ENCODE peak calls at places on chromosomes 5 and 9, in eight cellular contexts. U, J, C, Z, B, S, X and M are unnamed samples.

GRCh38 chr5:34957857-34958690 is 28.7 kb downstream of the DNAJC21 start:
- DNase-seq in U (peak), J (no peak), C (peak), Z (peak), B (peak), S (no peak), X (peak), M (peak)

GRCh38 chr9:84789463-84789830 is 119.9 kb downstream of the NTRK2 start:
- DNase-seq in U (no peak), J (no peak), C (no peak), Z (no peak), B (no peak), S (no peak), X (no peak), M (no peak)

GRCh38 chr9:96554326-96554725 is 65.3 kb downstream of the CDC14B start:
- DNase-seq in U (no peak), J (no peak), C (no peak), Z (no peak), B (no peak), S (no peak), X (peak), M (no peak)

GRCh38 chr5:141412853-141413539 is at the start of gene PCDHGA10:
- DNase-seq in U (no peak), J (peak), C (peak), Z (peak), B (no peak), S (no peak), X (peak), M (no peak)

GRCh38 chr9:92265159-92265558 is 28.3 kb downstream of the IARS1 start:
- DNase-seq in U (no peak), J (no peak), C (no peak), Z (peak), B (no peak), S (no peak), X (peak), M (no peak)

GRCh38 chr9:8261737-8262136 is 462.2 kb upstream of the DMAC1 start:
- DNase-seq in U (no peak), J (no peak), C (no peak), Z (no peak), B (no peak), S (no peak), X (no peak), M (no peak)

GRCh38 chr9:79799691-79800345 is 228.1 kb downstream of the TLE4 start:
- DNase-seq in U (no peak), J (no peak), C (no peak), Z (no peak), B (no peak), S (no peak), X (no peak), M (no peak)

GRCh38 chr9:127426756-127427155 is 2.6 kb downstream of the ZNF79 start:
- DNase-seq in U (no peak), J (no peak), C (no peak), Z (no peak), B (no peak), S (no peak), X (no peak), M (no peak)